ENCODE peak calls at places on chromosomes 12 and 14, in five cellular contexts. One of them, this sample, is unnamed.

GRCh38 chr12:3751151-3752095 is 1.5 kb downstream of the CRACR2A start:
- DNase-seq in NCI-H1092: no peak
- DNase-seq in SW480: no peak
- DNase-seq in activated CD4-positive, CD25-positive, alpha-beta regulatory T cell: no peak
- DNase-seq in T-helper 9 cell: no peak
- DNase-seq in this sample: no peak

GRCh38 chr14:52923902-52924575 is 26.8 kb downstream of the FERMT2 start:
- DNase-seq in NCI-H1092: no peak
- DNase-seq in SW480: peak; percentile 36
- DNase-seq in activated CD4-positive, CD25-positive, alpha-beta regulatory T cell: no peak
- DNase-seq in T-helper 9 cell: no peak
- DNase-seq in this sample: no peak

GRCh38 chr12:31645944-31646343 is 13.5 kb upstream of the ETFBKMT start:
- DNase-seq in NCI-H1092: no peak
- DNase-seq in SW480: no peak
- DNase-seq in activated CD4-positive, CD25-positive, alpha-beta regulatory T cell: no peak
- DNase-seq in T-helper 9 cell: no peak
- DNase-seq in this sample: no peak

GRCh38 chr14:101962503-101962874 is 1.9 kb upstream of the DYNC1H1 start:
- DNase-seq in NCI-H1092: peak; percentile 64
- DNase-seq in SW480: peak; percentile 54
- DNase-seq in activated CD4-positive, CD25-positive, alpha-beta regulatory T cell: no peak
- DNase-seq in T-helper 9 cell: no peak
- DNase-seq in this sample: peak; percentile 67

GRCh38 chr12:4268549-4269181 is 4.9 kb upstream of the CCND2 start:
- DNase-seq in NCI-H1092: no peak
- DNase-seq in SW480: peak; percentile 34
- DNase-seq in activated CD4-positive, CD25-positive, alpha-beta regulatory T cell: no peak
- DNase-seq in T-helper 9 cell: peak; percentile 16
- DNase-seq in this sample: no peak

GRCh38 chr14:60199321-60199720 is 34.1 kb upstream of the DHRS7 start:
- DNase-seq in NCI-H1092: no peak
- DNase-seq in SW480: no peak
- DNase-seq in activated CD4-positive, CD25-positive, alpha-beta regulatory T cell: no peak
- DNase-seq in T-helper 9 cell: no peak
- DNase-seq in this sample: no peak

GRCh38 chr14:81220488-81220766 is 332 bp downstream of the GTF2A1 start:
- DNase-seq in NCI-H1092: peak; percentile 47
- DNase-seq in SW480: no peak
- DNase-seq in activated CD4-positive, CD25-positive, alpha-beta regulatory T cell: no peak
- DNase-seq in T-helper 9 cell: no peak
- DNase-seq in this sample: no peak

GRCh38 chr12:115229517-115229916 is 545.5 kb upstream of the TBX3 start:
- DNase-seq in NCI-H1092: no peak
- DNase-seq in SW480: no peak
- DNase-seq in activated CD4-positive, CD25-positive, alpha-beta regulatory T cell: no peak
- DNase-seq in T-helper 9 cell: no peak
- DNase-seq in this sample: no peak

GRCh38 chr12:43113153-43113552 is 438.9 kb downstream of the ADAMTS20 start:
- DNase-seq in NCI-H1092: no peak
- DNase-seq in SW480: no peak
- DNase-seq in activated CD4-positive, CD25-positive, alpha-beta regulatory T cell: no peak
- DNase-seq in T-helper 9 cell: no peak
- DNase-seq in this sample: no peak

GRCh38 chr12:19191089-19191488 is 61.6 kb downstream of the PLEKHA5 start:
- DNase-seq in NCI-H1092: no peak
- DNase-seq in SW480: no peak
- DNase-seq in activated CD4-positive, CD25-positive, alpha-beta regulatory T cell: no peak
- DNase-seq in T-helper 9 cell: no peak
- DNase-seq in this sample: no peak